ENCODE peak calls at places on chromosomes 4 and X, in eight cellular contexts. A, Y, C, R, D, K, V and S are unnamed samples.

GRCh38 chrX:117840645-117841044 is 276.0 kb downstream of the KLHL13 start:
- DNase-seq in A (no peak), C (no peak), D (no peak), V (no peak), K (no peak), Y (no peak), R (no peak), S (no peak)

GRCh38 chrX:154818916-154819770 is 13.9 kb upstream of the MPP1 start:
- DNase-seq in V (peak; percentile 79), Y (no peak), C (no peak), A (no peak), R (no peak), D (no peak), K (no peak), S (no peak)

GRCh38 chr4:150784305-150784704 is 202.4 kb downstream of the MAB21L2 start:
- DNase-seq in V (no peak), A (no peak), K (no peak), D (no peak), R (no peak), Y (no peak), C (no peak), S (no peak)

GRCh38 chr4:128776794-128777216 is 32.7 kb upstream of the JADE1 start:
- DNase-seq in K (no peak), R (peak; percentile 73), V (no peak), D (peak; percentile 46), A (peak; percentile 67), Y (peak; percentile 88), C (no peak), S (no peak)

GRCh38 chr4:169272265-169272886 is 1.6 kb upstream of the SH3RF1 start:
- DNase-seq in C (no peak), R (no peak), Y (no peak), V (no peak), K (no peak), A (no peak), D (no peak), S (no peak)

GRCh38 chr4:106048250-106048931 is 153.1 kb downstream of the NPNT start:
- DNase-seq in V (no peak), R (no peak), Y (no peak), A (no peak), K (no peak), D (no peak), C (no peak), S (no peak)

GRCh38 chrX:119118780-119119395 is 8.7 kb downstream of the KIAA1210 start:
- DNase-seq in V (peak; percentile 89), K (peak; percentile 47), Y (peak; percentile 22), D (peak; percentile 35), R (no peak), A (no peak), C (no peak), S (peak; percentile 62)

GRCh38 chr4:52822583-52823477 is 39.3 kb upstream of the RASL11B start:
- DNase-seq in D (no peak), K (no peak), A (no peak), C (no peak), V (no peak), R (no peak), Y (no peak), S (no peak)

GRCh38 chr4:55820260-55820659 is 670 bp downstream of the EXOC1L start:
- DNase-seq in K (no peak), C (no peak), A (no peak), Y (no peak), V (peak; percentile 15), R (no peak), D (no peak), S (no peak)
- H3K4me3 ChIP-seq in K (no peak overlapping the region), C (no peak overlapping the region), A (no peak overlapping the region), Y (no peak overlapping the region), V (no peak overlapping the region), R (no peak overlapping the region), D (no peak overlapping the region), S (no peak overlapping the region)

DNA sequence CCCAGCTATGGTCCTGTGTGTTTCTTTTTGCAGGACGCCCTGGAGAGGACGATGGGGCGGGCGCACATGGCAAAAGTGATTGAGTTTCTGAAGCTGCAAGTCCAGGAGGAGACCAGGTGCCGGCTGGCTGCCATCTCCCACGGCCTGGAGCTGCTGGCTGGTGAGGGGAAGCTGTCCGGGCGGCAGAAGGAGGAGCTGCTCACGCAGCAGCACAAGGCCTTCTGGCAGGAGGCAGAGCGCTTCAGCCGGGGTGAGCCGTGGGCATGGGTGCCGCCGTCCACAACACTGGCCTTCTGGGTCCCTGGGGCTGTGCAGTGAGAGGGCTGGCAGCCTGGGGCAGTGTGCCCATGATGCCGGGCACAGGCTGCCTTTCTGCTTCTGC is 41.8 kb downstream of the EVC start:
- DNase-seq in V (no peak), D (no peak), A (peak; percentile 34), R (no peak), Y (no peak), C (no peak), K (no peak), S (no peak)
- H3K36me3 ChIP-seq in V (no peaks in the 10 kb centered on the region), D (peaks cover 90% of the 10 kb centered on the region), A (peaks cover 59% of the 10 kb centered on the region), R (peaks cover 95% of the 10 kb centered on the region), Y (no peaks in the 10 kb centered on the region), C (peaks cover 76% of the 10 kb centered on the region), K (no peaks in the 10 kb centered on the region), S (no peaks in the 10 kb centered on the region)

GRCh38 chr4:147776600-147777175 is 44.8 kb downstream of the ARHGAP10 start:
- DNase-seq in R (no peak), D (no peak), A (no peak), Y (no peak), C (no peak), V (no peak), K (no peak), S (no peak)

GRCh38 chr4:147770831-147771230 is 38.9 kb downstream of the ARHGAP10 start:
- DNase-seq in K (no peak), A (no peak), D (no peak), R (no peak), Y (no peak), C (no peak), V (no peak), S (no peak)

GRCh38 chr4:147772056-147772455 is 40.2 kb downstream of the ARHGAP10 start:
- DNase-seq in C (no peak), A (no peak), K (no peak), R (no peak), V (no peak), D (no peak), Y (no peak), S (no peak)

GRCh38 chr4:147772459-147772969 is 40.6 kb downstream of the ARHGAP10 start:
- DNase-seq in Y (no peak), A (no peak), C (no peak), V (no peak), D (no peak), K (no peak), R (no peak), S (no peak)

GRCh38 chr4:147773261-147774184 is 41.6 kb downstream of the ARHGAP10 start:
- DNase-seq in V (no peak), K (no peak), Y (no peak), D (no peak), A (no peak), R (no peak), C (no peak), S (no peak)
- H3K4me3 ChIP-seq in V (no peak overlapping the region), K (no peak overlapping the region), Y (no peak overlapping the region), D (no peak overlapping the region), A (no peak overlapping the region), R (no peak overlapping the region), C (no peak overlapping the region), S (no peak overlapping the region)

GRCh38 chr4:75950416-75950815 is 9.6 kb upstream of the NAAA start:
- DNase-seq in C (no peak), K (no peak), Y (no peak), V (no peak), R (no peak), D (no peak), A (no peak), S (no peak)
- H3K36me3 ChIP-seq in C (peaks cover 80% of the 10 kb centered on the region), K (peaks cover 90% of the 10 kb centered on the region), Y (peaks cover 30% of the 10 kb centered on the region), V (peaks cover 14% of the 10 kb centered on the region), R (peaks cover 89% of the 10 kb centered on the region), D (peaks cover 91% of the 10 kb centered on the region), A (peaks cover 62% of the 10 kb centered on the region), S (peaks cover 29% of the 10 kb centered on the region)

GRCh38 chrX:63784346-63784901 is 590 bp downstream of the ARHGEF9 start:
- DNase-seq in R (no peak), C (no peak), D (no peak), K (no peak), V (no peak), A (no peak), Y (no peak), S (no peak)
- H3K4me3 ChIP-seq in R (peak overlapping the region; percentile 57), C (peak overlapping the region; percentile 60), D (peak overlapping the region; percentile 60), K (no peak overlapping the region), V (no peak overlapping the region), A (peak overlapping the region; percentile 42), Y (peak overlapping the region; percentile 40), S (no peak overlapping the region)